ENCODE peak calls at places on chromosomes 3 and 15, in ten cellular contexts. One of them, this sample, is unnamed.

GRCh38 chr3:12470111-12470510 is 14.2 kb upstream of the TSEN2 start:
- DNase-seq in kidney: no peak
- DNase-seq in fibroblast of lung: peak; percentile 74
- DNase-seq in cardiac muscle cell: no peak
- DNase-seq in body of pancreas: no peak
- DNase-seq in GM12878: no peak
- DNase-seq in foreskin keratinocyte: peak; percentile 20
- DNase-seq in astrocyte: peak; percentile 66
- DNase-seq in upper lobe of right lung: no peak
- DNase-seq in lower lobe of right lung: no peak
- DNase-seq in this sample: no peak

GRCh38 chr3:134028486-134029255 is 1.1 kb downstream of the SLCO2A1 start:
- DNase-seq in kidney: no peak
- DNase-seq in fibroblast of lung: no peak
- DNase-seq in cardiac muscle cell: peak; percentile 20
- DNase-seq in body of pancreas: no peak
- DNase-seq in GM12878: no peak
- DNase-seq in foreskin keratinocyte: no peak
- DNase-seq in astrocyte: no peak
- DNase-seq in upper lobe of right lung: no peak
- DNase-seq in lower lobe of right lung: no peak
- DNase-seq in this sample: peak; percentile 84

GRCh38 chr3:125140011-125140813 is 72.3 kb downstream of the SLC12A8 start:
- DNase-seq in kidney: no peak
- DNase-seq in fibroblast of lung: peak; percentile 90
- DNase-seq in cardiac muscle cell: no peak
- DNase-seq in body of pancreas: no peak
- DNase-seq in GM12878: no peak
- DNase-seq in foreskin keratinocyte: peak; percentile 67
- DNase-seq in astrocyte: peak; percentile 86
- DNase-seq in upper lobe of right lung: no peak
- DNase-seq in lower lobe of right lung: no peak
- DNase-seq in this sample: no peak

GRCh38 chr3:31341130-31341529 is 191.6 kb upstream of the STT3B start:
- DNase-seq in kidney: no peak
- DNase-seq in fibroblast of lung: no peak
- DNase-seq in cardiac muscle cell: peak; percentile 41
- DNase-seq in body of pancreas: no peak
- DNase-seq in GM12878: no peak
- DNase-seq in foreskin keratinocyte: no peak
- DNase-seq in astrocyte: no peak
- DNase-seq in upper lobe of right lung: no peak
- DNase-seq in lower lobe of right lung: no peak
- DNase-seq in this sample: no peak

GRCh38 chr3:114218006-114218405 is 19.4 kb downstream of the ZNF80 start:
- DNase-seq in kidney: no peak
- DNase-seq in fibroblast of lung: peak; percentile 14
- DNase-seq in cardiac muscle cell: no peak
- DNase-seq in body of pancreas: no peak
- DNase-seq in GM12878: no peak
- DNase-seq in foreskin keratinocyte: no peak
- DNase-seq in astrocyte: no peak
- DNase-seq in upper lobe of right lung: no peak
- DNase-seq in lower lobe of right lung: no peak
- DNase-seq in this sample: no peak

GRCh38 chr3:197426161-197426566 is 127.8 kb upstream of the DLG1 start:
- DNase-seq in kidney: no peak
- DNase-seq in fibroblast of lung: peak; percentile 54
- DNase-seq in cardiac muscle cell: peak; percentile 22
- DNase-seq in body of pancreas: no peak
- DNase-seq in GM12878: no peak
- DNase-seq in foreskin keratinocyte: no peak
- DNase-seq in astrocyte: no peak
- DNase-seq in upper lobe of right lung: no peak
- DNase-seq in lower lobe of right lung: no peak
- DNase-seq in this sample: no peak

GRCh38 chr3:62277986-62278385 is 95.4 kb downstream of the FEZF2 start:
- DNase-seq in kidney: no peak
- DNase-seq in fibroblast of lung: no peak
- DNase-seq in cardiac muscle cell: no peak
- DNase-seq in body of pancreas: no peak
- DNase-seq in GM12878: no peak
- DNase-seq in foreskin keratinocyte: no peak
- DNase-seq in astrocyte: no peak
- DNase-seq in upper lobe of right lung: no peak
- DNase-seq in lower lobe of right lung: no peak
- DNase-seq in this sample: no peak

GRCh38 chr3:52437326-52438103 is 7.4 kb downstream of the SEMA3G start:
- DNase-seq in kidney: peak; percentile 78
- DNase-seq in fibroblast of lung: no peak
- DNase-seq in cardiac muscle cell: no peak
- DNase-seq in body of pancreas: no peak
- DNase-seq in GM12878: no peak
- DNase-seq in foreskin keratinocyte: no peak
- DNase-seq in astrocyte: no peak
- DNase-seq in upper lobe of right lung: peak; percentile 65
- DNase-seq in lower lobe of right lung: no peak
- DNase-seq in this sample: no peak

GRCh38 chr15:83170474-83171165 is 37.0 kb downstream of the HDGFL3 start:
- DNase-seq in kidney: no peak
- DNase-seq in fibroblast of lung: peak; percentile 72
- DNase-seq in cardiac muscle cell: no peak
- DNase-seq in body of pancreas: no peak
- DNase-seq in GM12878: no peak
- DNase-seq in foreskin keratinocyte: no peak
- DNase-seq in astrocyte: peak; percentile 68
- DNase-seq in upper lobe of right lung: no peak
- DNase-seq in lower lobe of right lung: no peak
- DNase-seq in this sample: no peak

GRCh38 chr3:172749201-172749965 is 1.1 kb upstream of the ECT2 start:
- DNase-seq in kidney: no peak
- DNase-seq in fibroblast of lung: peak; percentile 98
- DNase-seq in cardiac muscle cell: no peak
- DNase-seq in body of pancreas: peak; percentile 59
- DNase-seq in GM12878: no peak
- DNase-seq in foreskin keratinocyte: peak; percentile 86
- DNase-seq in astrocyte: peak; percentile 97
- DNase-seq in upper lobe of right lung: no peak
- DNase-seq in lower lobe of right lung: no peak
- DNase-seq in this sample: no peak

GRCh38 chr3:160343132-160343531 is 55.9 kb downstream of the IFT80 start:
- DNase-seq in kidney: no peak
- DNase-seq in fibroblast of lung: peak; percentile 25
- DNase-seq in cardiac muscle cell: peak; percentile 11
- DNase-seq in body of pancreas: no peak
- DNase-seq in GM12878: no peak
- DNase-seq in foreskin keratinocyte: no peak
- DNase-seq in astrocyte: peak; percentile 11
- DNase-seq in upper lobe of right lung: no peak
- DNase-seq in lower lobe of right lung: no peak
- DNase-seq in this sample: no peak

GRCh38 chr3:18531662-18532061 is 106.5 kb upstream of the SATB1 start:
- DNase-seq in kidney: no peak
- DNase-seq in fibroblast of lung: no peak
- DNase-seq in cardiac muscle cell: no peak
- DNase-seq in body of pancreas: no peak
- DNase-seq in GM12878: no peak
- DNase-seq in foreskin keratinocyte: no peak
- DNase-seq in astrocyte: no peak
- DNase-seq in upper lobe of right lung: no peak
- DNase-seq in lower lobe of right lung: no peak
- DNase-seq in this sample: no peak

GRCh38 chr3:45082139-45082538 is 56.0 kb downstream of the CLEC3B start:
- DNase-seq in kidney: no peak
- DNase-seq in fibroblast of lung: peak; percentile 47
- DNase-seq in cardiac muscle cell: no peak
- DNase-seq in body of pancreas: no peak
- DNase-seq in GM12878: no peak
- DNase-seq in foreskin keratinocyte: no peak
- DNase-seq in astrocyte: peak; percentile 34
- DNase-seq in upper lobe of right lung: no peak
- DNase-seq in lower lobe of right lung: no peak
- DNase-seq in this sample: no peak

GRCh38 chr15:56356616-56357015 is 8.6 kb upstream of the TEX9 start:
- DNase-seq in kidney: no peak
- DNase-seq in fibroblast of lung: peak; percentile 77
- DNase-seq in cardiac muscle cell: no peak
- DNase-seq in body of pancreas: no peak
- DNase-seq in GM12878: no peak
- DNase-seq in foreskin keratinocyte: no peak
- DNase-seq in astrocyte: peak; percentile 72
- DNase-seq in upper lobe of right lung: no peak
- DNase-seq in lower lobe of right lung: no peak
- DNase-seq in this sample: no peak

GRCh38 chr15:58562135-58562534 is 130.3 kb downstream of the LIPC start:
- DNase-seq in kidney: no peak
- DNase-seq in fibroblast of lung: no peak
- DNase-seq in cardiac muscle cell: no peak
- DNase-seq in body of pancreas: no peak
- DNase-seq in GM12878: no peak
- DNase-seq in foreskin keratinocyte: no peak
- DNase-seq in astrocyte: no peak
- DNase-seq in upper lobe of right lung: peak; percentile 20
- DNase-seq in lower lobe of right lung: no peak
- DNase-seq in this sample: no peak

GRCh38 chr15:101156509-101157159 is 95.2 kb downstream of the CHSY1 start:
- DNase-seq in kidney: no peak
- DNase-seq in fibroblast of lung: peak; percentile 55
- DNase-seq in cardiac muscle cell: no peak
- DNase-seq in body of pancreas: no peak
- DNase-seq in GM12878: peak; percentile 84
- DNase-seq in foreskin keratinocyte: peak; percentile 67
- DNase-seq in astrocyte: peak; percentile 43
- DNase-seq in upper lobe of right lung: no peak
- DNase-seq in lower lobe of right lung: peak; percentile 10
- DNase-seq in this sample: no peak

GRCh38 chr15:33737687-33738606 is 230.3 kb upstream of the CHRM5 start:
- DNase-seq in kidney: no peak
- DNase-seq in fibroblast of lung: peak; percentile 17
- DNase-seq in cardiac muscle cell: peak; percentile 62
- DNase-seq in body of pancreas: peak; percentile 34
- DNase-seq in GM12878: no peak
- DNase-seq in foreskin keratinocyte: no peak
- DNase-seq in astrocyte: no peak
- DNase-seq in upper lobe of right lung: no peak
- DNase-seq in lower lobe of right lung: no peak
- DNase-seq in this sample: no peak

GRCh38 chr3:129308636-129309035 is 30.0 kb downstream of the HMCES start:
- DNase-seq in kidney: no peak
- DNase-seq in fibroblast of lung: no peak
- DNase-seq in cardiac muscle cell: no peak
- DNase-seq in body of pancreas: no peak
- DNase-seq in GM12878: no peak
- DNase-seq in foreskin keratinocyte: no peak
- DNase-seq in astrocyte: no peak
- DNase-seq in upper lobe of right lung: no peak
- DNase-seq in lower lobe of right lung: no peak
- DNase-seq in this sample: no peak
- H3K4me1 ChIP-seq in kidney: no peaks in the 10 kb centered on the region
- H3K4me1 ChIP-seq in fibroblast of lung: peaks cover 2% of the 10 kb centered on the region
- H3K4me1 ChIP-seq in cardiac muscle cell: peaks cover 23% of the 10 kb centered on the region
- H3K4me1 ChIP-seq in body of pancreas: peaks cover 5% of the 10 kb centered on the region
- H3K4me1 ChIP-seq in GM12878: peaks cover 17% of the 10 kb centered on the region
- H3K4me1 ChIP-seq in foreskin keratinocyte: peaks cover 20% of the 10 kb centered on the region
- H3K4me1 ChIP-seq in astrocyte: peaks cover 17% of the 10 kb centered on the region
- H3K4me1 ChIP-seq in upper lobe of right lung: peaks cover 14% of the 10 kb centered on the region
- H3K4me1 ChIP-seq in lower lobe of right lung: peaks cover 31% of the 10 kb centered on the region
- H3K4me1 ChIP-seq in this sample: peaks cover 16% of the 10 kb centered on the region

GRCh38 chr3:38707730-38708129 is 58.2 kb upstream of the SCN5A start:
- DNase-seq in kidney: no peak
- DNase-seq in fibroblast of lung: no peak
- DNase-seq in cardiac muscle cell: no peak
- DNase-seq in body of pancreas: no peak
- DNase-seq in GM12878: no peak
- DNase-seq in foreskin keratinocyte: no peak
- DNase-seq in astrocyte: no peak
- DNase-seq in upper lobe of right lung: no peak
- DNase-seq in lower lobe of right lung: no peak
- DNase-seq in this sample: no peak
- TF ChIP-seq CTCF in kidney: no peak
- TF ChIP-seq CTCF in fibroblast of lung: no peak
- TF ChIP-seq CTCF in cardiac muscle cell: peak; percentile 41
- TF ChIP-seq CTCF in body of pancreas: no peak
- TF ChIP-seq CTCF in GM12878: peak; percentile 40
- TF ChIP-seq CTCF in foreskin keratinocyte: peak; percentile 42
- TF ChIP-seq CTCF in astrocyte: no peak
- TF ChIP-seq CTCF in upper lobe of right lung: peak; percentile 9
- TF ChIP-seq CTCF in lower lobe of right lung: no peak
- TF ChIP-seq CTCF in this sample: no peak

GRCh38 chr3:127711021-127711420 is 38.3 kb downstream of the ABTB1 start:
- DNase-seq in kidney: peak; percentile 15
- DNase-seq in fibroblast of lung: no peak
- DNase-seq in cardiac muscle cell: no peak
- DNase-seq in body of pancreas: no peak
- DNase-seq in GM12878: no peak
- DNase-seq in foreskin keratinocyte: no peak
- DNase-seq in astrocyte: no peak
- DNase-seq in upper lobe of right lung: no peak
- DNase-seq in lower lobe of right lung: no peak
- DNase-seq in this sample: no peak
- H3K27ac ChIP-seq in kidney: no peak overlapping the region
- H3K27ac ChIP-seq in fibroblast of lung: no peak overlapping the region
- H3K27ac ChIP-seq in cardiac muscle cell: no peak overlapping the region
- H3K27ac ChIP-seq in body of pancreas: no peak overlapping the region
- H3K27ac ChIP-seq in GM12878: no peak overlapping the region
- H3K27ac ChIP-seq in foreskin keratinocyte: no peak overlapping the region
- H3K27ac ChIP-seq in astrocyte: no peak overlapping the region
- H3K27ac ChIP-seq in upper lobe of right lung: no peak overlapping the region
- H3K27ac ChIP-seq in lower lobe of right lung: no peak overlapping the region
- H3K27ac ChIP-seq in this sample: peak overlapping the region; percentile 70

DNA sequence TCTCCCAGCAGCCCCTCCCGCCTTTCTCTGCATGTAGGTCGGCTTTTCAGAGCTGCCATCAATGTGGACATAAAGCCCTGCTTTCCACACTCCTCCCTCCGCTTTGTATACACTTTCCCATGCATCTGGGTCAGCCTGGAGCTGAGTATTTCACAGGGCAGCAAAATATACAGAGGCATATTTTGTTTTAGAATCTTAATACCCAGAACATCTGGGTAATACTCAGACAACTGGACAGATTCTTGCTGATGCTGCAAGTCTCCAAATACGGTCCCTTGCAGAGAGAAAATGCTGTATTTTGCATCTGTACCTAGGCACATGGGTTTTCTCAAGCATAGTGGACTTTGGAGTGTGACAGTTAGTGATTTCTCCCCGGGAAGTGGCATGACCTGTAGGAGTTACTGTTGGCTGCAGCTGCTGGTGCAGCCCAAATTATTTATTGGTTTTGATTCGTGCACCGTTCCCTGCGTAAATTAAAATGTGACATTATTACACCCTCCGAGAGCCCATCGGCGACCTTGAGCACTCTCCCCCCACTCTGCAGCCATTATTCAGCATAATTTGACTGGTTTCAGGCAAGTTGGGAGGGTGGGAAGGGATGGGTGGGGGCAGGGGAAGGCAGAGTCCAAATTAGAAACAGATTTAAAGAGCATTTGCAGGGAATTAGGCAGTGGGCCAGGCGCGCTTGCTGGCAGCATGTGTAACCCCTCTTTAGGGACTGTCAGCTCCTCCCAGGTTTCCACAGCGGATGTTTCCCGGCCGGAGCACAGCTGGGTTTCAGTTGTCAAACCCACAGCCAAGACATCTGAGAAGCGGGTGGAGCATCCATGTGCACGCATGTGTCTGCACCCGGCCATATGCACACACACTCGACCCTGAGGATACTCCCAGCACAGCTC is 100.8 kb downstream of the CPN2 start:
- DNase-seq in kidney: peak; percentile 88
- DNase-seq in fibroblast of lung: peak; percentile 60
- DNase-seq in cardiac muscle cell: no peak
- DNase-seq in body of pancreas: no peak
- DNase-seq in GM12878: no peak
- DNase-seq in foreskin keratinocyte: no peak
- DNase-seq in astrocyte: peak; percentile 45
- DNase-seq in upper lobe of right lung: no peak
- DNase-seq in lower lobe of right lung: no peak
- DNase-seq in this sample: no peak
- H3K4me1 ChIP-seq in kidney: peaks cover 12% of the 10 kb centered on the region
- H3K4me1 ChIP-seq in fibroblast of lung: peaks cover 4% of the 10 kb centered on the region
- H3K4me1 ChIP-seq in cardiac muscle cell: peaks cover 17% of the 10 kb centered on the region
- H3K4me1 ChIP-seq in body of pancreas: peaks cover 11% of the 10 kb centered on the region
- H3K4me1 ChIP-seq in GM12878: peaks cover 3% of the 10 kb centered on the region
- H3K4me1 ChIP-seq in foreskin keratinocyte: no peaks in the 10 kb centered on the region
- H3K4me1 ChIP-seq in astrocyte: peaks cover 6% of the 10 kb centered on the region
- H3K4me1 ChIP-seq in upper lobe of right lung: peaks cover 24% of the 10 kb centered on the region
- H3K4me1 ChIP-seq in lower lobe of right lung: peaks cover 30% of the 10 kb centered on the region
- H3K4me1 ChIP-seq in this sample: peaks cover 21% of the 10 kb centered on the region